ENCODE peak calls at places on chromosome 17, in six cellular contexts. One of them, this sample, is unnamed.

GRCh38 chr17:41810659-41811548 is 845 bp downstream of the P3H4 start:
- DNase-seq in AG08396: no peak
- DNase-seq in activated naive CD4-positive, alpha-beta T cell treated with anti-CD3 and anti-CD28 coated beads, Interleukin-2, amount 50 U/mL, for 72 hours: no peak
- DNase-seq in EL: no peak
- DNase-seq in ELF-1: peak; percentile 48
- DNase-seq in retina: no peak
- DNase-seq in this sample: peak; percentile 57

GRCh38 chr17:42474270-42474669 is 15.6 kb downstream of the ATP6V0A1 start:
- DNase-seq in AG08396: no peak
- DNase-seq in activated naive CD4-positive, alpha-beta T cell treated with anti-CD3 and anti-CD28 coated beads, Interleukin-2, amount 50 U/mL, for 72 hours: no peak
- DNase-seq in EL: no peak
- DNase-seq in ELF-1: no peak
- DNase-seq in retina: no peak
- DNase-seq in this sample: no peak

GRCh38 chr17:34117332-34117731 is 137.8 kb upstream of the CCL2 start:
- DNase-seq in AG08396: no peak
- DNase-seq in activated naive CD4-positive, alpha-beta T cell treated with anti-CD3 and anti-CD28 coated beads, Interleukin-2, amount 50 U/mL, for 72 hours: no peak
- DNase-seq in EL: no peak
- DNase-seq in ELF-1: no peak
- DNase-seq in retina: no peak
- DNase-seq in this sample: no peak

GRCh38 chr17:27497696-27498095 is 41.4 kb downstream of the KSR1 start:
- DNase-seq in AG08396: no peak
- DNase-seq in activated naive CD4-positive, alpha-beta T cell treated with anti-CD3 and anti-CD28 coated beads, Interleukin-2, amount 50 U/mL, for 72 hours: no peak
- DNase-seq in EL: no peak
- DNase-seq in ELF-1: no peak
- DNase-seq in retina: no peak
- DNase-seq in this sample: no peak

GRCh38 chr17:82866521-82867214 is 26.8 kb upstream of the ZNF750 start:
- DNase-seq in AG08396: peak; percentile 88
- DNase-seq in activated naive CD4-positive, alpha-beta T cell treated with anti-CD3 and anti-CD28 coated beads, Interleukin-2, amount 50 U/mL, for 72 hours: no peak
- DNase-seq in EL: peak; percentile 76
- DNase-seq in ELF-1: no peak
- DNase-seq in retina: peak; percentile 71
- DNase-seq in this sample: no peak

GRCh38 chr17:77441130-77441920 is 300.6 kb downstream of the SEC14L1 start:
- DNase-seq in AG08396: no peak
- DNase-seq in activated naive CD4-positive, alpha-beta T cell treated with anti-CD3 and anti-CD28 coated beads, Interleukin-2, amount 50 U/mL, for 72 hours: peak; percentile 85
- DNase-seq in EL: no peak
- DNase-seq in ELF-1: no peak
- DNase-seq in retina: no peak
- DNase-seq in this sample: no peak

GRCh38 chr17:49494937-49495841 is at the start of gene NGFR:
- DNase-seq in AG08396: peak; percentile 79
- DNase-seq in activated naive CD4-positive, alpha-beta T cell treated with anti-CD3 and anti-CD28 coated beads, Interleukin-2, amount 50 U/mL, for 72 hours: peak; percentile 67
- DNase-seq in EL: peak; percentile 58
- DNase-seq in ELF-1: peak; percentile 76
- DNase-seq in retina: peak; percentile 80
- DNase-seq in this sample: peak; percentile 91

GRCh38 chr17:3724373-3725077 is 822 bp downstream of the HASPIN start:
- DNase-seq in AG08396: peak; percentile 27
- DNase-seq in activated naive CD4-positive, alpha-beta T cell treated with anti-CD3 and anti-CD28 coated beads, Interleukin-2, amount 50 U/mL, for 72 hours: no peak
- DNase-seq in EL: no peak
- DNase-seq in ELF-1: peak; percentile 20
- DNase-seq in retina: no peak
- DNase-seq in this sample: no peak

GRCh38 chr17:80352216-80352895 is 62.6 kb upstream of the ENDOV start:
- DNase-seq in AG08396: no peak
- DNase-seq in activated naive CD4-positive, alpha-beta T cell treated with anti-CD3 and anti-CD28 coated beads, Interleukin-2, amount 50 U/mL, for 72 hours: no peak
- DNase-seq in EL: no peak
- DNase-seq in ELF-1: no peak
- DNase-seq in retina: no peak
- DNase-seq in this sample: no peak

GRCh38 chr17:8466466-8466865 is 30.8 kb downstream of the NDEL1 start:
- DNase-seq in AG08396: peak; percentile 71
- DNase-seq in activated naive CD4-positive, alpha-beta T cell treated with anti-CD3 and anti-CD28 coated beads, Interleukin-2, amount 50 U/mL, for 72 hours: no peak
- DNase-seq in EL: peak; percentile 14
- DNase-seq in ELF-1: no peak
- DNase-seq in retina: no peak
- DNase-seq in this sample: no peak

GRCh38 chr17:32265896-32266388 is 310 bp downstream of the RHBDL3 start:
- DNase-seq in AG08396: no peak
- DNase-seq in activated naive CD4-positive, alpha-beta T cell treated with anti-CD3 and anti-CD28 coated beads, Interleukin-2, amount 50 U/mL, for 72 hours: no peak
- DNase-seq in EL: no peak
- DNase-seq in ELF-1: no peak
- DNase-seq in retina: no peak
- DNase-seq in this sample: no peak

GRCh38 chr17:13362341-13363122 is 239.2 kb downstream of the HS3ST3A1 start:
- DNase-seq in AG08396: peak; percentile 42
- DNase-seq in activated naive CD4-positive, alpha-beta T cell treated with anti-CD3 and anti-CD28 coated beads, Interleukin-2, amount 50 U/mL, for 72 hours: no peak
- DNase-seq in EL: peak; percentile 81
- DNase-seq in ELF-1: no peak
- DNase-seq in retina: no peak
- DNase-seq in this sample: peak; percentile 11

GRCh38 chr17:76472726-76473125 is 5.3 kb downstream of the AANAT start:
- DNase-seq in AG08396: no peak
- DNase-seq in activated naive CD4-positive, alpha-beta T cell treated with anti-CD3 and anti-CD28 coated beads, Interleukin-2, amount 50 U/mL, for 72 hours: no peak
- DNase-seq in EL: no peak
- DNase-seq in ELF-1: no peak
- DNase-seq in retina: no peak
- DNase-seq in this sample: no peak

GRCh38 chr17:15185625-15185991 is 79.5 kb downstream of the PMP22 start:
- DNase-seq in AG08396: peak; percentile 29
- DNase-seq in activated naive CD4-positive, alpha-beta T cell treated with anti-CD3 and anti-CD28 coated beads, Interleukin-2, amount 50 U/mL, for 72 hours: no peak
- DNase-seq in EL: peak; percentile 43
- DNase-seq in ELF-1: no peak
- DNase-seq in retina: no peak
- DNase-seq in this sample: no peak

GRCh38 chr17:41528959-41529353 is 848 bp upstream of the KRT19 start:
- DNase-seq in AG08396: no peak
- DNase-seq in activated naive CD4-positive, alpha-beta T cell treated with anti-CD3 and anti-CD28 coated beads, Interleukin-2, amount 50 U/mL, for 72 hours: no peak
- DNase-seq in EL: no peak
- DNase-seq in ELF-1: peak; percentile 68
- DNase-seq in retina: no peak
- DNase-seq in this sample: no peak

GRCh38 chr17:73831699-73832098 is 187.5 kb upstream of the SDK2 start:
- DNase-seq in AG08396: no peak
- DNase-seq in activated naive CD4-positive, alpha-beta T cell treated with anti-CD3 and anti-CD28 coated beads, Interleukin-2, amount 50 U/mL, for 72 hours: peak; percentile 35
- DNase-seq in EL: no peak
- DNase-seq in ELF-1: no peak
- DNase-seq in retina: no peak
- DNase-seq in this sample: no peak

GRCh38 chr17:17757391-17757791 is 76.1 kb downstream of the RAI1 start:
- DNase-seq in AG08396: no peak
- DNase-seq in activated naive CD4-positive, alpha-beta T cell treated with anti-CD3 and anti-CD28 coated beads, Interleukin-2, amount 50 U/mL, for 72 hours: no peak
- DNase-seq in EL: no peak
- DNase-seq in ELF-1: no peak
- DNase-seq in retina: no peak
- DNase-seq in this sample: no peak

GRCh38 chr17:29847527-29847931 is 82.5 kb downstream of the SSH2 start:
- DNase-seq in AG08396: no peak
- DNase-seq in activated naive CD4-positive, alpha-beta T cell treated with anti-CD3 and anti-CD28 coated beads, Interleukin-2, amount 50 U/mL, for 72 hours: no peak
- DNase-seq in EL: no peak
- DNase-seq in ELF-1: no peak
- DNase-seq in retina: peak; percentile 63
- DNase-seq in this sample: peak; percentile 29

GRCh38 chr17:42548070-42548837 is 4.5 kb upstream of the HSD17B1 start:
- DNase-seq in AG08396: no peak
- DNase-seq in activated naive CD4-positive, alpha-beta T cell treated with anti-CD3 and anti-CD28 coated beads, Interleukin-2, amount 50 U/mL, for 72 hours: no peak
- DNase-seq in EL: no peak
- DNase-seq in ELF-1: peak; percentile 93
- DNase-seq in retina: peak; percentile 78
- DNase-seq in this sample: peak; percentile 93

GRCh38 chr17:29012535-29012934 is 6.7 kb upstream of the SEZ6 start:
- DNase-seq in AG08396: no peak
- DNase-seq in activated naive CD4-positive, alpha-beta T cell treated with anti-CD3 and anti-CD28 coated beads, Interleukin-2, amount 50 U/mL, for 72 hours: no peak
- DNase-seq in EL: no peak
- DNase-seq in ELF-1: no peak
- DNase-seq in retina: no peak
- DNase-seq in this sample: no peak

GRCh38 chr17:83056583-83057396 is 22.6 kb upstream of the METRNL start:
- DNase-seq in AG08396: no peak
- DNase-seq in activated naive CD4-positive, alpha-beta T cell treated with anti-CD3 and anti-CD28 coated beads, Interleukin-2, amount 50 U/mL, for 72 hours: peak; percentile 49
- DNase-seq in EL: peak; percentile 48
- DNase-seq in ELF-1: no peak
- DNase-seq in retina: no peak
- DNase-seq in this sample: no peak

GRCh38 chr17:4678448-4679026 is 25.4 kb downstream of the PELP1 start:
- DNase-seq in AG08396: peak; percentile 85
- DNase-seq in activated naive CD4-positive, alpha-beta T cell treated with anti-CD3 and anti-CD28 coated beads, Interleukin-2, amount 50 U/mL, for 72 hours: peak; percentile 69
- DNase-seq in EL: peak; percentile 98
- DNase-seq in ELF-1: peak; percentile 39
- DNase-seq in retina: no peak
- DNase-seq in this sample: no peak

GRCh38 chr17:66964930-66965800 is 658 bp downstream of the CACNG4 start:
- DNase-seq in AG08396: no peak
- DNase-seq in activated naive CD4-positive, alpha-beta T cell treated with anti-CD3 and anti-CD28 coated beads, Interleukin-2, amount 50 U/mL, for 72 hours: no peak
- DNase-seq in EL: no peak
- DNase-seq in ELF-1: peak; percentile 39
- DNase-seq in retina: peak; percentile 95
- DNase-seq in this sample: peak; percentile 93

GRCh38 chr17:16415031-16415924 is at the start of gene TRPV2:
- DNase-seq in AG08396: no peak
- DNase-seq in activated naive CD4-positive, alpha-beta T cell treated with anti-CD3 and anti-CD28 coated beads, Interleukin-2, amount 50 U/mL, for 72 hours: peak; percentile 65
- DNase-seq in EL: no peak
- DNase-seq in ELF-1: peak; percentile 53
- DNase-seq in retina: peak; percentile 29
- DNase-seq in this sample: peak; percentile 70

GRCh38 chr17:35073183-35073790 is 9.8 kb upstream of the RFFL start:
- DNase-seq in AG08396: no peak
- DNase-seq in activated naive CD4-positive, alpha-beta T cell treated with anti-CD3 and anti-CD28 coated beads, Interleukin-2, amount 50 U/mL, for 72 hours: no peak
- DNase-seq in EL: no peak
- DNase-seq in ELF-1: no peak
- DNase-seq in retina: no peak
- DNase-seq in this sample: no peak

GRCh38 chr17:7217113-7217987 is 2.3 kb downstream of the DLG4 start:
- DNase-seq in AG08396: peak; percentile 85
- DNase-seq in activated naive CD4-positive, alpha-beta T cell treated with anti-CD3 and anti-CD28 coated beads, Interleukin-2, amount 50 U/mL, for 72 hours: no peak
- DNase-seq in EL: peak; percentile 73
- DNase-seq in ELF-1: no peak
- DNase-seq in retina: peak; percentile 70
- DNase-seq in this sample: peak; percentile 47

GRCh38 chr17:64019486-64020067 is 856 bp downstream of the ICAM2 start:
- DNase-seq in AG08396: no peak
- DNase-seq in activated naive CD4-positive, alpha-beta T cell treated with anti-CD3 and anti-CD28 coated beads, Interleukin-2, amount 50 U/mL, for 72 hours: peak; percentile 54
- DNase-seq in EL: no peak
- DNase-seq in ELF-1: no peak
- DNase-seq in retina: no peak
- DNase-seq in this sample: no peak

GRCh38 chr17:79042421-79043190 is 18.6 kb downstream of the C1QTNF1 start:
- DNase-seq in AG08396: no peak
- DNase-seq in activated naive CD4-positive, alpha-beta T cell treated with anti-CD3 and anti-CD28 coated beads, Interleukin-2, amount 50 U/mL, for 72 hours: no peak
- DNase-seq in EL: peak; percentile 57
- DNase-seq in ELF-1: peak; percentile 80
- DNase-seq in retina: peak; percentile 45
- DNase-seq in this sample: peak; percentile 88

GRCh38 chr17:64217249-64217652 is 45.8 kb downstream of the TEX2 start:
- DNase-seq in AG08396: no peak
- DNase-seq in activated naive CD4-positive, alpha-beta T cell treated with anti-CD3 and anti-CD28 coated beads, Interleukin-2, amount 50 U/mL, for 72 hours: no peak
- DNase-seq in EL: no peak
- DNase-seq in ELF-1: no peak
- DNase-seq in retina: no peak
- DNase-seq in this sample: no peak

GRCh38 chr17:69728816-69729215 is 314.3 kb downstream of the MAP2K6 start:
- DNase-seq in AG08396: no peak
- DNase-seq in activated naive CD4-positive, alpha-beta T cell treated with anti-CD3 and anti-CD28 coated beads, Interleukin-2, amount 50 U/mL, for 72 hours: no peak
- DNase-seq in EL: no peak
- DNase-seq in ELF-1: no peak
- DNase-seq in retina: no peak
- DNase-seq in this sample: no peak

GRCh38 chr17:7479139-7479388 is 367 bp downstream of the ZBTB4 start:
- DNase-seq in AG08396: no peak
- DNase-seq in activated naive CD4-positive, alpha-beta T cell treated with anti-CD3 and anti-CD28 coated beads, Interleukin-2, amount 50 U/mL, for 72 hours: no peak
- DNase-seq in EL: no peak
- DNase-seq in ELF-1: no peak
- DNase-seq in retina: peak; percentile 76
- DNase-seq in this sample: no peak

GRCh38 chr17:35057332-35057915 is 6.1 kb downstream of the RFFL start:
- DNase-seq in AG08396: no peak
- DNase-seq in activated naive CD4-positive, alpha-beta T cell treated with anti-CD3 and anti-CD28 coated beads, Interleukin-2, amount 50 U/mL, for 72 hours: no peak
- DNase-seq in EL: no peak
- DNase-seq in ELF-1: no peak
- DNase-seq in retina: no peak
- DNase-seq in this sample: no peak

GRCh38 chr17:72764632-72765041 is 327.9 kb downstream of the SLC39A11 start:
- DNase-seq in AG08396: no peak
- DNase-seq in activated naive CD4-positive, alpha-beta T cell treated with anti-CD3 and anti-CD28 coated beads, Interleukin-2, amount 50 U/mL, for 72 hours: no peak
- DNase-seq in EL: peak; percentile 43
- DNase-seq in ELF-1: no peak
- DNase-seq in retina: no peak
- DNase-seq in this sample: no peak

GRCh38 chr17:1630662-1631061 is 2.0 kb upstream of the SLC43A2 start:
- DNase-seq in AG08396: no peak
- DNase-seq in activated naive CD4-positive, alpha-beta T cell treated with anti-CD3 and anti-CD28 coated beads, Interleukin-2, amount 50 U/mL, for 72 hours: no peak
- DNase-seq in EL: no peak
- DNase-seq in ELF-1: no peak
- DNase-seq in retina: no peak
- DNase-seq in this sample: no peak

GRCh38 chr17:12089809-12090384 is 69.2 kb downstream of the MAP2K4 start:
- DNase-seq in AG08396: peak; percentile 25
- DNase-seq in activated naive CD4-positive, alpha-beta T cell treated with anti-CD3 and anti-CD28 coated beads, Interleukin-2, amount 50 U/mL, for 72 hours: no peak
- DNase-seq in EL: peak; percentile 68
- DNase-seq in ELF-1: no peak
- DNase-seq in retina: no peak
- DNase-seq in this sample: no peak

GRCh38 chr17:75346906-75347305 is 57.7 kb upstream of the SLC25A19 start:
- DNase-seq in AG08396: no peak
- DNase-seq in activated naive CD4-positive, alpha-beta T cell treated with anti-CD3 and anti-CD28 coated beads, Interleukin-2, amount 50 U/mL, for 72 hours: no peak
- DNase-seq in EL: peak; percentile 25
- DNase-seq in ELF-1: peak; percentile 65
- DNase-seq in retina: no peak
- DNase-seq in this sample: no peak

GRCh38 chr17:50280068-50280467 is 5.8 kb downstream of the TMEM92 start:
- DNase-seq in AG08396: no peak
- DNase-seq in activated naive CD4-positive, alpha-beta T cell treated with anti-CD3 and anti-CD28 coated beads, Interleukin-2, amount 50 U/mL, for 72 hours: no peak
- DNase-seq in EL: no peak
- DNase-seq in ELF-1: no peak
- DNase-seq in retina: no peak
- DNase-seq in this sample: no peak

GRCh38 chr17:76867578-76868175 is 527 bp upstream of the MGAT5B start:
- DNase-seq in AG08396: no peak
- DNase-seq in activated naive CD4-positive, alpha-beta T cell treated with anti-CD3 and anti-CD28 coated beads, Interleukin-2, amount 50 U/mL, for 72 hours: no peak
- DNase-seq in EL: peak; percentile 68
- DNase-seq in ELF-1: peak; percentile 72
- DNase-seq in retina: no peak
- DNase-seq in this sample: peak; percentile 57

GRCh38 chr17:51487947-51488346 is 227.6 kb downstream of the UTP18 start:
- DNase-seq in AG08396: no peak
- DNase-seq in activated naive CD4-positive, alpha-beta T cell treated with anti-CD3 and anti-CD28 coated beads, Interleukin-2, amount 50 U/mL, for 72 hours: no peak
- DNase-seq in EL: peak; percentile 16
- DNase-seq in ELF-1: peak; percentile 49
- DNase-seq in retina: no peak
- DNase-seq in this sample: peak; percentile 58